ENCODE peak calls at places on chromosomes 13 and 19, in seven cellular contexts. One of them, this sample, is unnamed.
A peak's percentile ranks its signal among the peaks of the same experiment; 100 is the strongest.

GRCh38 chr19:43501661-43502418 is 2.7 kb downstream of the PHLDB3 start:
- DNase-seq in Panc1: no peak
- DNase-seq in fibroblast of the aortic adventitia: no peak
- DNase-seq in SW 1271: no peak
- DNase-seq in activated gamma-delta T cell treated with anti-CD3 and anti-CD28 coated beads, Interleukin-2, amount 50 U/mL, for 16 hours: no peak
- DNase-seq in neuronal stem cell: peak; percentile 54
- DNase-seq in SHP77: no peak
- DNase-seq in this sample: no peak

GRCh38 chr13:28659611-28659970 is 661 bp downstream of the POMP start:
- DNase-seq in fibroblast of the aortic adventitia: peak; percentile 75
- DNase-seq in activated gamma-delta T cell treated with anti-CD3 and anti-CD28 coated beads, Interleukin-2, amount 50 U/mL, for 16 hours: no peak
- DNase-seq in SW 1271: no peak
- DNase-seq in neuronal stem cell: no peak
- DNase-seq in SHP77: no peak
- DNase-seq in Panc1: no peak
- DNase-seq in this sample: peak; percentile 41

GRCh38 chr19:13011653-13012389 is 16.5 kb downstream of the NFIX start:
- DNase-seq in SW 1271: no peak
- DNase-seq in activated gamma-delta T cell treated with anti-CD3 and anti-CD28 coated beads, Interleukin-2, amount 50 U/mL, for 16 hours: no peak
- DNase-seq in neuronal stem cell: no peak
- DNase-seq in SHP77: no peak
- DNase-seq in Panc1: no peak
- DNase-seq in fibroblast of the aortic adventitia: no peak
- DNase-seq in this sample: peak; percentile 46

GRCh38 chr13:90258129-90258528 is 1089.4 kb upstream of the MIR17HG start:
- DNase-seq in SHP77: no peak
- DNase-seq in activated gamma-delta T cell treated with anti-CD3 and anti-CD28 coated beads, Interleukin-2, amount 50 U/mL, for 16 hours: no peak
- DNase-seq in fibroblast of the aortic adventitia: no peak
- DNase-seq in neuronal stem cell: no peak
- DNase-seq in SW 1271: no peak
- DNase-seq in Panc1: no peak
- DNase-seq in this sample: no peak

GRCh38 chr19:35144600-35145436 is 1.8 kb downstream of the FXYD7 start:
- DNase-seq in SW 1271: peak; percentile 32
- DNase-seq in neuronal stem cell: no peak
- DNase-seq in fibroblast of the aortic adventitia: no peak
- DNase-seq in activated gamma-delta T cell treated with anti-CD3 and anti-CD28 coated beads, Interleukin-2, amount 50 U/mL, for 16 hours: no peak
- DNase-seq in Panc1: no peak
- DNase-seq in SHP77: no peak
- DNase-seq in this sample: no peak

GRCh38 chr19:17718988-17719711 is at the start of gene MAP1S:
- DNase-seq in Panc1: peak; percentile 17
- DNase-seq in SHP77: peak; percentile 67
- DNase-seq in SW 1271: peak; percentile 29
- DNase-seq in fibroblast of the aortic adventitia: peak; percentile 24
- DNase-seq in activated gamma-delta T cell treated with anti-CD3 and anti-CD28 coated beads, Interleukin-2, amount 50 U/mL, for 16 hours: peak; percentile 39
- DNase-seq in neuronal stem cell: peak; percentile 83
- DNase-seq in this sample: peak; percentile 76

GRCh38 chr19:33235269-33235995 is 9.8 kb upstream of the SLC7A10 start:
- DNase-seq in fibroblast of the aortic adventitia: peak; percentile 72
- DNase-seq in SW 1271: peak; percentile 38
- DNase-seq in activated gamma-delta T cell treated with anti-CD3 and anti-CD28 coated beads, Interleukin-2, amount 50 U/mL, for 16 hours: peak; percentile 68
- DNase-seq in Panc1: peak; percentile 47
- DNase-seq in neuronal stem cell: peak; percentile 78
- DNase-seq in SHP77: peak; percentile 61
- DNase-seq in this sample: peak; percentile 87

GRCh38 chr13:46342538-46342937 is 44.5 kb downstream of the RUBCNL start:
- DNase-seq in SW 1271: no peak
- DNase-seq in fibroblast of the aortic adventitia: no peak
- DNase-seq in activated gamma-delta T cell treated with anti-CD3 and anti-CD28 coated beads, Interleukin-2, amount 50 U/mL, for 16 hours: no peak
- DNase-seq in SHP77: no peak
- DNase-seq in Panc1: no peak
- DNase-seq in neuronal stem cell: no peak
- DNase-seq in this sample: no peak

GRCh38 chr13:52779028-52779612 is 39.5 kb upstream of the CNMD start:
- DNase-seq in SW 1271: no peak
- DNase-seq in neuronal stem cell: no peak
- DNase-seq in activated gamma-delta T cell treated with anti-CD3 and anti-CD28 coated beads, Interleukin-2, amount 50 U/mL, for 16 hours: no peak
- DNase-seq in fibroblast of the aortic adventitia: no peak
- DNase-seq in Panc1: no peak
- DNase-seq in SHP77: no peak
- DNase-seq in this sample: no peak

This sample was measured in activated CD8-positive, alpha-beta T cell treated with anti-CD3 and anti-CD28 coated beads for 36 hours.